ENCODE peak calls at places on chromosomes 2 and 18, in six cellular contexts. A, T, G, B, Q and C are unnamed samples.

GRCh38 chr18:32219431-32219830 is 29.6 kb downstream of the MEP1B start:
- ATAC-seq in A (no peak), T (no peak), G (no peak), B (no peak), Q (no peak), C (no peak)

GRCh38 chr2:10414591-10414990 is 33.5 kb downstream of the ODC1 start:
- ATAC-seq in A (no peak), T (no peak), G (peak; percentile 59), B (no peak), Q (no peak), C (no peak)

GRCh38 chr18:53305471-53305870 is 919.0 kb downstream of the MBD2 start:
- ATAC-seq in A (no peak), T (no peak), G (no peak), B (no peak), Q (no peak), C (no peak)

GRCh38 chr18:76957384-76958355 is 135.3 kb downstream of the ZNF236 start:
- ATAC-seq in A (no peak), T (no peak), G (no peak), B (peak; percentile 5), Q (no peak), C (no peak)

GRCh38 chr2:26429779-26430654 is 28.3 kb downstream of the DRC1 start:
- ATAC-seq in A (no peak), T (no peak), G (peak; percentile 90), B (peak; percentile 69), Q (no peak), C (no peak)

GRCh38 chr2:190683802-190684201 is 34.9 kb downstream of the NAB1 start:
- ATAC-seq in A (no peak), T (no peak), G (peak; percentile 40), B (no peak), Q (no peak), C (no peak)

GRCh38 chr18:3832211-3832610 is 382.2 kb downstream of the TGIF1 start:
- ATAC-seq in A (no peak), T (no peak), G (no peak), B (no peak), Q (no peak), C (no peak)

GRCh38 chr2:24365051-24365450 is 4.7 kb upstream of the ITSN2 start:
- ATAC-seq in A (no peak), T (peak; percentile 3), G (peak; percentile 72), B (peak; percentile 26), Q (peak; percentile 40), C (peak; percentile 74)

GRCh38 chr2:200254788-200255187 is 51.7 kb upstream of the SPATS2L start:
- ATAC-seq in A (no peak), T (peak; percentile 54), G (no peak), B (no peak), Q (no peak), C (no peak)

GRCh38 chr2:36951574-36951973 is 14.8 kb downstream of the STRN start:
- ATAC-seq in A (peak; percentile 67), T (no peak), G (peak; percentile 62), B (no peak), Q (peak; percentile 16), C (no peak)

GRCh38 chr2:28915939-28916338 is 21.5 kb downstream of the WDR43 start:
- ATAC-seq in A (no peak), T (no peak), G (no peak), B (no peak), Q (no peak), C (no peak)

GRCh38 chr2:9114457-9114856 is 92.2 kb upstream of the ASAP2 start:
- ATAC-seq in A (no peak), T (no peak), G (no peak), B (no peak), Q (peak; percentile 71), C (no peak)

GRCh38 chr2:105834931-105835330 is 90.2 kb downstream of the NCK2 start:
- ATAC-seq in A (no peak), T (no peak), G (no peak), B (no peak), Q (peak; percentile 92), C (no peak)

GRCh38 chr2:954687-955000 is 4.0 kb downstream of the SNTG2 start:
- ATAC-seq in A (no peak), T (no peak), G (no peak), B (no peak), Q (no peak), C (no peak)
- TF ChIP-seq POLR2A in A (no peak), T (no peak), G (no peak), B (no peak), Q (no peak), C (no peak)

DNA sequence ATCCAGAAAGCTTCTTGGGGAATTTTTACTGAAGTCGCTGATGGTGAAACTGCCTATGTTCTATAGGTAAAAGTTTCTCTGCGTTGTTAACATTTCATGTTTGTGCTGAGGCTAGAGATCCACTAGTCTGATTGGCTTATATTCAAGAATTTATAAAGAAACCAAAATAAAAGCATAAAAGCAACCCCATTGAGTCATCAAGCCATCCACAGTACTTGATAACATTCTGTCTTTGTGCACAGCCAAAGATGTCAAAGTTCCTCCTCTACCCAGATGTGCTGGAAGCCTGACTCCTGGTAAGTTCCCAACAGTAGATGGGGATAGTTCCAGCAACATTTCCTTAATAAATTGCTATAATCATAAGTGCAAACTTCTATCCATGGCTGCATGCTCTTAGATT is 107.8 kb downstream of the TANC1 start:
- ATAC-seq in A (no peak), T (no peak), G (peak; percentile 69), B (peak; percentile 31), Q (no peak), C (no peak)
- H3K27ac ChIP-seq in A (no peak overlapping the region), T (no peak overlapping the region), G (no peak overlapping the region), B (no peak overlapping the region), Q (no peak overlapping the region), C (no peak overlapping the region)

GRCh38 chr18:63344263-63344662 is 22.7 kb downstream of the KDSR start:
- ATAC-seq in A (no peak), T (peak; percentile 31), G (no peak), B (peak; percentile 83), Q (no peak), C (no peak)
- H3K36me3 ChIP-seq in A (peaks cover 22% of the 10 kb centered on the region), T (peaks cover 82% of the 10 kb centered on the region), G (peaks cover 94% of the 10 kb centered on the region), B (peaks cover 5% of the 10 kb centered on the region), Q (peaks cover 4% of the 10 kb centered on the region), C (peaks cover 96% of the 10 kb centered on the region)

GRCh38 chr2:46315103-46315890 is 18.1 kb downstream of the EPAS1 start:
- ATAC-seq in A (peak; percentile 72), T (peak; percentile 90), G (peak; percentile 94), B (peak; percentile 78), Q (peak; percentile 27), C (peak; percentile 95)
- TF ChIP-seq POLR2A in A (no peak), T (peak; percentile 61), G (no peak), B (peak; percentile 52), Q (no peak), C (no peak)

GRCh38 chr2:173983414-173983871 is 18.3 kb upstream of the SP3 start:
- ATAC-seq in A (no peak), T (peak; percentile 93), G (no peak), B (no peak), Q (no peak), C (no peak)
- H3K27ac ChIP-seq in A (no peak overlapping the region), T (no peak overlapping the region), G (no peak overlapping the region), B (no peak overlapping the region), Q (no peak overlapping the region), C (no peak overlapping the region)

DNA sequence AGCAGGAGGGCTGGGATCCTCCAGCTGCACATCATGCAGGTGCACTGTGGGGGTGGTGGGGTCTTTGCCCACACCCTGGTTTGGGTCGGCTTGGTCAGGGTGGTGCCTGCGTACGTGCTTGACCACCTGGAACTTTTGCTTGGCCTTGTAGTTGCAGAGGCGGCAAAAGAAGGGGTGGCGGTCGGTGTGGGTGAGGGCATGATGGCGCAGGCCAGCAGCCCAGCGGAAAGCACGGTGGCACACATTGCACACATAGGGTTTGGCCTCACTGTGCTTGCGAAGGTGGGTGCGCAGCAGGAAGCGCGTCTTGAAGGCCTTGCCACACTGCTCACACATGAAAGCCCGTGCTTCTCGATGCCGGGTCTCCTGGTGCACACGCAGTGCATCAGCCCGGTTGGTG is 21.1 kb downstream of the ZNF142 start:
- ATAC-seq in A (no peak), T (no peak), G (no peak), B (no peak), Q (no peak), C (no peak)
- H3K36me3 ChIP-seq in A (peaks cover 37% of the 10 kb centered on the region), T (peaks cover 58% of the 10 kb centered on the region), G (peaks cover 100% of the 10 kb centered on the region), B (peaks cover 7% of the 10 kb centered on the region), Q (peaks cover 20% of the 10 kb centered on the region), C (peaks cover 100% of the 10 kb centered on the region)

GRCh38 chr2:11809586-11810236 is 63.3 kb downstream of the LPIN1 start:
- ATAC-seq in A (no peak), T (peak; percentile 50), G (no peak), B (peak; percentile 42), Q (no peak), C (no peak)
- TF ChIP-seq POLR2A in A (no peak), T (no peak), G (no peak), B (no peak), Q (no peak), C (no peak)

GRCh38 chr2:43158259-43158880 is 68.0 kb downstream of the ZFP36L2 start:
- ATAC-seq in A (peak; percentile 72), T (peak; percentile 47), G (peak; percentile 67), B (peak; percentile 55), Q (peak; percentile 42), C (peak; percentile 77)
- H3K27ac ChIP-seq in A (peak overlapping the region; percentile 51), T (peak overlapping the region; percentile 57), G (peak overlapping the region; percentile 55), B (peak overlapping the region; percentile 90), Q (peak overlapping the region; percentile 11), C (peak overlapping the region; percentile 32)

GRCh38 chr18:40096675-40097074 is 1858.4 kb upstream of the PIK3C3 start:
- ATAC-seq in A (no peak), T (no peak), G (no peak), B (no peak), Q (no peak), C (no peak)
- H3K36me3 ChIP-seq in A (no peaks in the 10 kb centered on the region), T (no peaks in the 10 kb centered on the region), G (no peaks in the 10 kb centered on the region), B (no peaks in the 10 kb centered on the region), Q (no peaks in the 10 kb centered on the region), C (no peaks in the 10 kb centered on the region)